ENCODE peak calls at places on chromosomes 16 and 17, in seven cellular contexts. L is breast epithelium, Y is left lung, R is heart right ventricle, W is WTC11, T is B cell, U is GM13976. X is an unnamed sample.

GRCh38 chr17:68318103-68318991 is 27.1 kb downstream of the ARSG start:
- DNase-seq in R (no peak), Y (no peak), U (no peak), L (no peak), T (no peak), W (no peak), X (no peak)

GRCh38 chr16:75506567-75506966 is 11.3 kb upstream of the CHST6 start:
- DNase-seq in L (peak), U (no peak), T (no peak), R (peak), W (no peak), Y (no peak), X (no peak)

GRCh38 chr17:35214631-35215273 is 20.6 kb upstream of the SLC35G3 start:
- DNase-seq in R (no peak), T (no peak), Y (no peak), U (no peak), W (no peak), L (no peak), X (no peak)

GRCh38 chr16:35636831-35637230 is 2177.4 kb downstream of the TP53TG3F start:
- DNase-seq in T (no peak), U (no peak), R (no peak), W (no peak), Y (no peak), L (no peak), X (no peak)

GRCh38 chr16:531494-532125 is 4.1 kb downstream of the CAPN15 start:
- DNase-seq in R (no peak), T (no peak), L (no peak), Y (no peak), W (no peak), U (no peak), X (no peak)

GRCh38 chr17:71872843-71873242 is 248.0 kb upstream of the SOX9 start:
- DNase-seq in Y (no peak), L (no peak), T (no peak), U (no peak), W (no peak), R (no peak), X (no peak)

GRCh38 chr17:6548578-6549330 is 7.6 kb downstream of the PITPNM3 start:
- DNase-seq in T (no peak), U (peak), R (peak), Y (peak), W (no peak), L (no peak), X (no peak)

GRCh38 chr17:12256380-12256995 is 235.8 kb downstream of the MAP2K4 start:
- DNase-seq in U (peak), L (no peak), T (peak), Y (no peak), W (no peak), R (peak), X (peak)

GRCh38 chr17:43442711-43443110 is 41.1 kb upstream of the DHX8 start:
- DNase-seq in T (no peak), Y (no peak), W (no peak), U (no peak), L (no peak), R (no peak), X (no peak)

GRCh38 chr16:23827245-23827543 is 8.6 kb upstream of the PRKCB start:
- DNase-seq in Y (no peak), R (no peak), L (no peak), T (no peak), W (no peak), U (no peak), X (no peak)

GRCh38 chr17:80940171-80941123 is 51.2 kb upstream of the CHMP6 start:
- DNase-seq in T (peak), L (no peak), U (no peak), W (peak), R (no peak), Y (no peak), X (no peak)

GRCh38 chr16:63461248-63461841 is 1425.1 kb upstream of the CDH8 start:
- DNase-seq in R (no peak), T (no peak), L (no peak), W (peak), Y (no peak), U (no peak), X (no peak)

GRCh38 chr16:72739577-72739976 is 308.4 kb downstream of the ZFHX3 start:
- DNase-seq in T (no peak), W (no peak), R (no peak), L (no peak), U (no peak), Y (no peak), X (no peak)

GRCh38 chr16:86949630-86950029 is 367.6 kb downstream of the C16orf95 start:
- DNase-seq in W (no peak), U (no peak), T (no peak), R (no peak), Y (no peak), L (no peak), X (no peak)

GRCh38 chr17:80923211-80924110 is 68.2 kb upstream of the CHMP6 start:
- DNase-seq in Y (peak), L (no peak), R (no peak), U (no peak), W (no peak), T (no peak), X (no peak)

GRCh38 chr17:62599964-62600657 is 27.4 kb upstream of the MRC2 start:
- DNase-seq in T (no peak), U (no peak), L (no peak), R (no peak), Y (no peak), W (no peak), X (no peak)

GRCh38 chr17:75338335-75338734 is 49.1 kb upstream of the SLC25A19 start:
- DNase-seq in W (no peak), Y (no peak), L (no peak), T (no peak), U (no peak), R (no peak), X (no peak)

GRCh38 chr16:48895142-48895541 is 285.2 kb upstream of the N4BP1 start:
- DNase-seq in R (no peak), W (peak), T (no peak), Y (no peak), U (no peak), L (no peak), X (no peak)

GRCh38 chr16:391885-392335 is 5.1 kb upstream of the NME4 start:
- DNase-seq in W (peak), R (no peak), T (peak), U (peak), Y (peak), L (no peak), X (peak)

GRCh38 chr17:8076502-8077266 is 10.8 kb downstream of the ALOX12B start:
- DNase-seq in L (no peak), T (no peak), R (no peak), W (no peak), U (no peak), Y (no peak), X (no peak)

GRCh38 chr17:8081876-8082275 is 5.6 kb downstream of the ALOX12B start:
- DNase-seq in T (no peak), W (no peak), Y (no peak), U (no peak), R (no peak), L (no peak), X (no peak)

GRCh38 chr17:29140051-29140582 is 40.1 kb downstream of the MYO18A start:
- DNase-seq in L (no peak), U (peak), W (peak), R (peak), Y (peak), T (peak), X (peak)

GRCh38 chr16:72935896-72936295 is 112.0 kb downstream of the ZFHX3 start:
- DNase-seq in T (no peak), R (no peak), U (no peak), L (no peak), W (no peak), Y (no peak), X (no peak)

GRCh38 chr16:85525464-85526117 is 87.5 kb upstream of the GSE1 start:
- DNase-seq in R (no peak), W (no peak), L (no peak), Y (no peak), U (no peak), T (no peak), X (no peak)

GRCh38 chr17:48596000-48596734 is 2.6 kb upstream of the HOXB5 start:
- DNase-seq in W (no peak), Y (no peak), U (no peak), R (no peak), L (no peak), T (peak), X (no peak)

GRCh38 chr16:89848974-89849373 is 20.7 kb downstream of the SPIRE2 start:
- DNase-seq in T (no peak), U (no peak), Y (no peak), L (no peak), R (no peak), W (no peak), X (peak)

GRCh38 chr17:59266748-59267147 is 46.4 kb downstream of the GDPD1 start:
- DNase-seq in L (no peak), Y (no peak), W (no peak), T (no peak), R (no peak), U (no peak), X (no peak)

GRCh38 chr16:4273858-4274291 is 1.1 kb upstream of the TFAP4 start:
- DNase-seq in Y (peak), L (peak), W (peak), U (peak), R (peak), T (no peak), X (peak)

GRCh38 chr16:2151188-2152091 is 3.0 kb downstream of the RAB26 start:
- DNase-seq in Y (no peak), L (no peak), R (no peak), W (peak), U (no peak), T (no peak), X (no peak)

GRCh38 chr17:81693491-81694360 is 9.4 kb upstream of the MRPL12 start:
- DNase-seq in W (peak), L (no peak), T (no peak), Y (no peak), U (no peak), R (no peak), X (no peak)

GRCh38 chr17:46212634-46213435 is 19.6 kb upstream of the KANSL1 start:
- DNase-seq in R (peak), L (peak), W (peak), Y (no peak), U (peak), T (peak), X (peak)

GRCh38 chr16:57265850-57266530 is 18.5 kb downstream of the PLLP start:
- DNase-seq in L (peak), R (peak), Y (peak), W (no peak), U (no peak), T (no peak), X (no peak)

GRCh38 chr16:53509906-53510703 is 7.1 kb upstream of the AKTIP start:
- DNase-seq in W (peak), Y (peak), T (peak), L (peak), R (peak), U (peak), X (peak)

DNA sequence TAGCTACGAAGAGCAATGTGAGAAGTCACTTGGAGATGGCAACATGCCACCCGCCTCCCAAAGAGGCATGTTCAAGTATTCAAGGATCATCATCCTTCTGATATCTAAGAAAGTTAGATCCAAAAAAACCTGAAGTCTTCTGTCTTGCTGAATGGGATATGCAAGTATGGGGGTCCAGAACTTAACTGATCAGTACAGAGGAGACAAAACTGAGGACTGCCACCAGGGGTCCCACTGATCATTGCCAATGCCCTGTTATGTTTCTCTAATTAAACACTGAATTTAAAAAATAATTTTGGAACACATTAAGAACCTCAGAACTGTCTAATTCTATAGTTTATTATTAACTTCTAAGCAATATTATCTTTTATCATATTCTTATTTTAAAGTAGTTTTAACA is 99.7 kb downstream of the CDH8 start:
- DNase-seq in T (no peak), Y (no peak), W (peak), R (no peak), U (no peak), L (no peak), X (no peak)
- TF ChIP-seq CTCF in T (no peak), Y (no peak), W (peak), R (peak), U (no peak), L (no peak), X (peak)

GRCh38 chr17:38761612-38762011 is 9.1 kb downstream of the PSMB3 start:
- DNase-seq in U (no peak), R (no peak), L (no peak), Y (no peak), T (peak), W (peak), X (no peak)
- TF ChIP-seq CTCF in U (peak), R (peak), L (no peak), Y (no peak), T (no peak), W (peak), X (peak)

GRCh38 chr17:37717627-37718382 is 27.1 kb downstream of the HNF1B start:
- DNase-seq in L (no peak), Y (no peak), U (no peak), T (no peak), W (no peak), R (no peak), X (no peak)

GRCh38 chr17:37713624-37714023 is 31.2 kb downstream of the HNF1B start:
- DNase-seq in W (no peak), T (no peak), Y (no peak), L (no peak), U (no peak), R (no peak), X (no peak)

GRCh38 chr17:37713028-37713431 is 31.8 kb downstream of the HNF1B start:
- DNase-seq in L (no peak), U (no peak), Y (no peak), W (no peak), T (no peak), R (no peak), X (no peak)

GRCh38 chr17:37718383-37719048 is 26.3 kb downstream of the HNF1B start:
- DNase-seq in R (no peak), W (no peak), T (no peak), Y (no peak), L (no peak), U (no peak), X (no peak)

GRCh38 chr17:37714897-37715296 is 30.0 kb downstream of the HNF1B start:
- DNase-seq in L (no peak), R (no peak), Y (no peak), W (no peak), U (no peak), T (no peak), X (no peak)
- TF ChIP-seq CTCF in L (no peak), R (no peak), Y (no peak), W (no peak), U (no peak), T (no peak), X (no peak)

GRCh38 chr16:27169511-27170071 is 33.7 kb upstream of the KDM8 start:
- DNase-seq in W (no peak), R (no peak), U (no peak), T (peak), Y (no peak), L (no peak), X (no peak)
- TF ChIP-seq CTCF in W (no peak), R (no peak), U (no peak), T (no peak), Y (no peak), L (no peak), X (peak)

DNA sequence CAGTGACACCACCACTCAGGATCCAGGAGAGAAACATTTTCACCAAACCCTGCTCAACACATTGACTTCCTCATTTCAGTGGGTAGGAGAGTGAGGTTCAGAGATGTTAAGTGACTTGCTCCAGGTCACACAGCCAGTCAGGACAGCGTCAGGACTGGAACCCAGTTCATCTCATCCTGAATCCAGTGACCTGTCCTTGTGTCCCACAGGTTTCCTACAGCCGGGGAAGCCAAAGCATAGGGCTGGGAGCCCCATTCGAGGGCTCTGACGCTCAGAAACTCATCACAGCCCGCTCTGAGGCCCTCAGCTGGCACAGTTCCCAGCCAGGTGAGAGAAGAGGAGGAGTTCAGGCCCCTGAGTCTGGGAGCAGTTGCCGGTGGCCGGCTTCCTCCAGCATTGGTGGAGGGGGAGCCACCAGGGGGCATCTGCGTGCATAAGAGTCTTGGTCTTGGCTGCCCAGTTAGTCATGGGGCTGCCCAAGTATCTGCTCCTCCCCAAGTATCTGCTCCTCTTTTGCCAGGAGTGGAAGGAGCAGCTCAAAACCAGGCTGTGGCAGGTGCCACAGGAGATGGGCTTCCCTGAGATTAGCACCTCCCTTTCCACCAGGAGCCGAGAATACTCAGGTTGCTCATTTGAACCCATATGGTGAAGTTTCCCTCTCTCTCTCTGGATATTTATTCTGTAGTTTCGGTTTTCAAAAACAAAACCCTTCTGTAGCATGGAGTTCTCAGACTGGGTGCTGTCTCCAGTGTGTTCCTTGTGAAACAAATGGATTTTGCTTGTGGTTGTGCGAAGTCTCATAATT is 56.0 kb downstream of the TNFRSF13B start:
- DNase-seq in R (no peak), L (no peak), W (peak), T (peak), Y (no peak), U (peak), X (peak)
- TF ChIP-seq CTCF in R (peak), L (no peak), W (no peak), T (peak), Y (peak), U (peak), X (peak)

GRCh38 chr17:9859781-9860180 is 34.1 kb downstream of the GLP2R start:
- DNase-seq in W (no peak), U (no peak), R (no peak), Y (no peak), L (no peak), T (no peak), X (no peak)
- TF ChIP-seq CTCF in W (no peak), U (no peak), R (no peak), Y (no peak), L (no peak), T (no peak), X (no peak)

GRCh38 chr17:61410555-61411089 is 11.0 kb downstream of the TBX2 start:
- DNase-seq in R (peak), U (peak), Y (peak), W (peak), L (peak), T (peak), X (peak)
- TF ChIP-seq CTCF in R (peak), U (peak), Y (peak), W (peak), L (no peak), T (peak), X (peak)

GRCh38 chr17:33387406-33387805 is 94.3 kb upstream of the ASIC2 start:
- DNase-seq in L (no peak), W (no peak), T (no peak), Y (no peak), U (no peak), R (no peak), X (no peak)

GRCh38 chr17:33390479-33391027 is 97.5 kb upstream of the ASIC2 start:
- DNase-seq in R (no peak), Y (no peak), W (no peak), L (no peak), T (no peak), U (no peak), X (no peak)

GRCh38 chr17:33385713-33386112 is 92.6 kb upstream of the ASIC2 start:
- DNase-seq in L (no peak), R (no peak), U (no peak), T (no peak), Y (no peak), W (no peak), X (no peak)

GRCh38 chr17:33385133-33385532 is 92.0 kb upstream of the ASIC2 start:
- DNase-seq in L (no peak), Y (no peak), T (no peak), R (no peak), W (peak), U (no peak), X (no peak)

GRCh38 chr17:33389506-33390141 is 96.5 kb upstream of the ASIC2 start:
- DNase-seq in U (no peak), L (no peak), T (no peak), Y (no peak), W (no peak), R (no peak), X (no peak)
- TF ChIP-seq CTCF in U (no peak), L (no peak), T (no peak), Y (no peak), W (no peak), R (no peak), X (no peak)

GRCh38 chr17:44960654-44961053 is 7.4 kb downstream of the C1QL1 start:
- DNase-seq in U (no peak), R (no peak), T (no peak), W (no peak), Y (no peak), L (no peak), X (no peak)

GRCh38 chr17:44956998-44957981 is 9.7 kb upstream of the KIF18B start:
- DNase-seq in R (no peak), Y (no peak), U (no peak), L (no peak), T (no peak), W (no peak), X (no peak)

GRCh38 chr17:44959821-44960523 is 8.1 kb downstream of the C1QL1 start:
- DNase-seq in U (no peak), R (no peak), T (no peak), W (no peak), L (no peak), Y (no peak), X (no peak)

GRCh38 chr17:44952946-44953475 is 5.4 kb upstream of the KIF18B start:
- DNase-seq in R (no peak), Y (no peak), W (no peak), U (no peak), T (no peak), L (no peak), X (no peak)

DNA sequence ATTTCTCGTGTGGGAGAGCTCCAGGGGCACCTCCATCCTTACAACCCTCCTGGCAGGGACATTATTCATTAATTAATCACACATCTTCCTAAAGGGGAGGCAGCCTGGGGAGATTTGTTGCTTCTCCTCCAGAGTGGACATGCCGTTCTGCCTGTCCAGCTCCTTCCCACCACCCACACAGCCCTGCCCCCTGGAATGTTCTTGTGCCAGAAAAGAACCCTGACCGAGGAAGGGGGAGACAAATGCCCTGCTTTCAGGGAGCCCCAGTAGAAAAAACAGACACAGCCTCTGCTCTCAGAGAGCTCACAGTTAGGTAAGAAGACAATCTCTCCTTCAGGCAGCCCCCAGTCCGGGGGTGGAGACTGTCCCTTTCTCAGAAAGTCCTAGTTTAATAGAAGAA is 8.5 kb upstream of the KIF18B start:
- DNase-seq in W (no peak), L (peak), Y (no peak), T (no peak), R (no peak), U (no peak), X (no peak)
- TF ChIP-seq CTCF in W (no peak), L (no peak), Y (no peak), T (no peak), R (no peak), U (no peak), X (no peak)

X was measured in GM13977.